ENCODE peak calls at places on chromosomes 1 and 21, in nine cellular contexts. K, S, B, G, Z, Y, C, R and X are unnamed samples.

GRCh38 chr1:3530931-3531818 is 76.7 kb downstream of the ARHGEF16 start:
- DNase-seq in Z (peak), S (peak), B (peak), R (peak), Y (no peak), C (peak), G (peak), K (peak), X (peak)

GRCh38 chr1:38297852-38298251 is 251.3 kb upstream of the POU3F1 start:
- DNase-seq in K (no peak), R (no peak), Z (no peak), G (no peak), Y (no peak), B (no peak), C (no peak), S (no peak), X (no peak)

GRCh38 chr21:31553926-31554325 is 105.6 kb upstream of the SOD1 start:
- DNase-seq in Z (no peak), S (no peak), K (no peak), B (no peak), G (no peak), R (no peak), C (no peak), Y (no peak), X (no peak)

GRCh38 chr21:34029724-34030528 is 43.5 kb upstream of the MRPS6 start:
- DNase-seq in K (no peak), C (peak), Y (no peak), S (peak), R (peak), G (peak), Z (peak), B (peak), X (no peak)

GRCh38 chr21:31218830-31219608 is 125.0 kb downstream of the TIAM1 start:
- DNase-seq in B (peak), S (no peak), R (no peak), Y (no peak), Z (no peak), C (no peak), G (no peak), K (no peak), X (no peak)

GRCh38 chr1:30376054-30376453 is 347.3 kb downstream of the MATN1 start:
- DNase-seq in K (no peak), Y (no peak), Z (no peak), S (no peak), C (no peak), G (no peak), B (no peak), R (no peak), X (peak)

GRCh38 chr1:110686188-110686587 is 11.4 kb upstream of the KCNA3 start:
- DNase-seq in K (no peak), R (peak), Y (no peak), C (no peak), B (no peak), S (no peak), G (no peak), Z (no peak), X (no peak)

GRCh38 chr1:89605692-89606091 is 27.2 kb upstream of the LRRC8C start:
- DNase-seq in S (peak), K (no peak), Y (no peak), G (peak), Z (no peak), C (no peak), B (no peak), R (no peak), X (no peak)

GRCh38 chr1:119516680-119517079 is 9.7 kb downstream of the HSD3B1 start:
- DNase-seq in B (peak), R (no peak), Z (peak), C (no peak), K (no peak), Y (no peak), G (no peak), S (no peak), X (no peak)

GRCh38 chr1:57345916-57346315 is 77.9 kb downstream of the DAB1 start:
- DNase-seq in C (no peak), Y (no peak), G (no peak), B (no peak), S (no peak), Z (no peak), R (no peak), K (no peak), X (no peak)

GRCh38 chr1:64199154-64199553 is 4.3 kb upstream of the UBE2U start:
- DNase-seq in S (no peak), R (no peak), Y (no peak), Z (no peak), K (no peak), B (no peak), G (peak), C (no peak), X (no peak)

GRCh38 chr1:40783001-40783905 is at the start of gene KCNQ4:
- DNase-seq in G (peak), K (no peak), S (peak), Z (peak), R (peak), Y (no peak), B (peak), C (peak), X (no peak)

GRCh38 chr21:36446296-36446695 is 33.6 kb downstream of the CLDN14 start:
- DNase-seq in Y (no peak), K (no peak), G (no peak), C (no peak), S (no peak), Z (no peak), B (no peak), R (no peak), X (no peak)

GRCh38 chr1:163796394-163796821 is 474.7 kb downstream of the NUF2 start:
- DNase-seq in R (no peak), K (no peak), S (no peak), Z (no peak), B (no peak), G (no peak), C (no peak), Y (no peak), X (no peak)

GRCh38 chr1:221687731-221688487 is 54.0 kb downstream of the DUSP10 start:
- DNase-seq in K (no peak), G (no peak), B (no peak), Z (no peak), R (no peak), C (no peak), Y (no peak), S (no peak), X (no peak)